ENCODE peak calls at places on chromosomes 6 and 20, in seven cellular contexts. One of them, this sample, is unnamed.
A peak's percentile ranks its signal among the peaks of the same experiment; 100 is the strongest.

GRCh38 chr6:4794140-4794707 is 18.0 kb downstream of the CDYL start:
- DNase-seq in natural killer cell: no peak
- DNase-seq in breast epithelium: no peak
- DNase-seq in progenitor cell of endocrine pancreas: no peak
- DNase-seq in heart left ventricle: peak; percentile 45
- DNase-seq in hepatocyte: peak; percentile 30
- DNase-seq in WTC11: no peak
- DNase-seq in this sample: no peak

GRCh38 chr6:106830930-106831329 is 143.6 kb downstream of the CD24 start:
- DNase-seq in progenitor cell of endocrine pancreas: no peak
- DNase-seq in breast epithelium: no peak
- DNase-seq in hepatocyte: no peak
- DNase-seq in natural killer cell: no peak
- DNase-seq in WTC11: no peak
- DNase-seq in heart left ventricle: no peak
- DNase-seq in this sample: no peak

GRCh38 chr20:45300961-45301360 is 5.7 kb upstream of the RBPJL start:
- DNase-seq in progenitor cell of endocrine pancreas: peak; percentile 43
- DNase-seq in WTC11: peak; percentile 82
- DNase-seq in heart left ventricle: no peak
- DNase-seq in breast epithelium: no peak
- DNase-seq in hepatocyte: no peak
- DNase-seq in natural killer cell: no peak
- DNase-seq in this sample: no peak

GRCh38 chr6:4624726-4625125 is 151.5 kb upstream of the CDYL start:
- DNase-seq in breast epithelium: no peak
- DNase-seq in WTC11: no peak
- DNase-seq in heart left ventricle: no peak
- DNase-seq in natural killer cell: no peak
- DNase-seq in hepatocyte: no peak
- DNase-seq in progenitor cell of endocrine pancreas: no peak
- DNase-seq in this sample: no peak

GRCh38 chr20:26167499-26167898 is 470.8 kb upstream of the ZNF337 start:
- DNase-seq in WTC11: no peak
- DNase-seq in progenitor cell of endocrine pancreas: no peak
- DNase-seq in heart left ventricle: no peak
- DNase-seq in natural killer cell: no peak
- DNase-seq in hepatocyte: no peak
- DNase-seq in breast epithelium: no peak
- DNase-seq in this sample: no peak

GRCh38 chr20:63958471-63958870 is 2.3 kb upstream of the UCKL1 start:
- DNase-seq in WTC11: no peak
- DNase-seq in hepatocyte: no peak
- DNase-seq in heart left ventricle: no peak
- DNase-seq in progenitor cell of endocrine pancreas: no peak
- DNase-seq in natural killer cell: no peak
- DNase-seq in breast epithelium: no peak
- DNase-seq in this sample: no peak

GRCh38 chr6:157987788-157988699 is 6.4 kb downstream of the SYNJ2 start:
- DNase-seq in heart left ventricle: no peak
- DNase-seq in progenitor cell of endocrine pancreas: no peak
- DNase-seq in natural killer cell: no peak
- DNase-seq in breast epithelium: no peak
- DNase-seq in hepatocyte: no peak
- DNase-seq in WTC11: no peak
- DNase-seq in this sample: peak; percentile 41

GRCh38 chr6:137625808-137626207 is 131.6 kb upstream of the OLIG3 start:
- DNase-seq in heart left ventricle: no peak
- DNase-seq in progenitor cell of endocrine pancreas: no peak
- DNase-seq in breast epithelium: no peak
- DNase-seq in WTC11: no peak
- DNase-seq in natural killer cell: no peak
- DNase-seq in hepatocyte: no peak
- DNase-seq in this sample: no peak

GRCh38 chr6:6283747-6284146 is 36.7 kb downstream of the F13A1 start:
- DNase-seq in WTC11: no peak
- DNase-seq in progenitor cell of endocrine pancreas: no peak
- DNase-seq in heart left ventricle: no peak
- DNase-seq in breast epithelium: no peak
- DNase-seq in hepatocyte: no peak
- DNase-seq in natural killer cell: no peak
- DNase-seq in this sample: no peak

DNA sequence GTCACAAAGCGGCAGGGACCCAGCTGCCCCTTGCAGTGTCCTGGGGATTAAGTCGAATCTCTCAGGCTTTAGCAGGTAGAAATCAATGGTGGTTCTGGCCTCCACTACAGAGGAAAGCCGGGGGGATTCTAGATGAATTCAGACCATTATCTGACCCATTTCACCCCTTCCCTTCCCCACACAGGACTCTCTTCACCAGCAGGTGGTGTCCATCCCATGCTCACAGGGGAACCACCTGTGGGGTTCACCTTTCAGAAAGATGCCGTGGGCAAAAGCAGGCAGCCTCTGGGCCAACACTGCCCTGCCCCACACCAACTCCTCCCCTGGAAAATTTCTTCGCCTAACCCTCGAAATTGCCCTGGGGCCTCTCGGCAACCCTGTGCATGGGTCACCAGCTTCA is 123.8 kb upstream of the GGTLC1 start:
- DNase-seq in progenitor cell of endocrine pancreas: no peak
- DNase-seq in WTC11: no peak
- DNase-seq in heart left ventricle: no peak
- DNase-seq in breast epithelium: no peak
- DNase-seq in hepatocyte: no peak
- DNase-seq in natural killer cell: no peak
- DNase-seq in this sample: no peak
- TF ChIP-seq CTCF in progenitor cell of endocrine pancreas: no peak
- TF ChIP-seq CTCF in WTC11: no peak
- TF ChIP-seq CTCF in heart left ventricle: no peak
- TF ChIP-seq CTCF in breast epithelium: no peak
- TF ChIP-seq CTCF in hepatocyte: no peak
- TF ChIP-seq CTCF in natural killer cell: no peak
- TF ChIP-seq CTCF in this sample: no peak

GRCh38 chr6:33049323-33049722 is 24.1 kb downstream of the HLA-DPA1 start:
- DNase-seq in natural killer cell: no peak
- DNase-seq in progenitor cell of endocrine pancreas: no peak
- DNase-seq in hepatocyte: no peak
- DNase-seq in heart left ventricle: no peak
- DNase-seq in WTC11: no peak
- DNase-seq in breast epithelium: no peak
- DNase-seq in this sample: no peak
- TF ChIP-seq CTCF in natural killer cell: no peak
- TF ChIP-seq CTCF in progenitor cell of endocrine pancreas: peak; percentile 40
- TF ChIP-seq CTCF in hepatocyte: peak; percentile 17
- TF ChIP-seq CTCF in heart left ventricle: peak; percentile 27
- TF ChIP-seq CTCF in WTC11: peak; percentile 26
- TF ChIP-seq CTCF in breast epithelium: no peak
- TF ChIP-seq CTCF in this sample: no peak

DNA sequence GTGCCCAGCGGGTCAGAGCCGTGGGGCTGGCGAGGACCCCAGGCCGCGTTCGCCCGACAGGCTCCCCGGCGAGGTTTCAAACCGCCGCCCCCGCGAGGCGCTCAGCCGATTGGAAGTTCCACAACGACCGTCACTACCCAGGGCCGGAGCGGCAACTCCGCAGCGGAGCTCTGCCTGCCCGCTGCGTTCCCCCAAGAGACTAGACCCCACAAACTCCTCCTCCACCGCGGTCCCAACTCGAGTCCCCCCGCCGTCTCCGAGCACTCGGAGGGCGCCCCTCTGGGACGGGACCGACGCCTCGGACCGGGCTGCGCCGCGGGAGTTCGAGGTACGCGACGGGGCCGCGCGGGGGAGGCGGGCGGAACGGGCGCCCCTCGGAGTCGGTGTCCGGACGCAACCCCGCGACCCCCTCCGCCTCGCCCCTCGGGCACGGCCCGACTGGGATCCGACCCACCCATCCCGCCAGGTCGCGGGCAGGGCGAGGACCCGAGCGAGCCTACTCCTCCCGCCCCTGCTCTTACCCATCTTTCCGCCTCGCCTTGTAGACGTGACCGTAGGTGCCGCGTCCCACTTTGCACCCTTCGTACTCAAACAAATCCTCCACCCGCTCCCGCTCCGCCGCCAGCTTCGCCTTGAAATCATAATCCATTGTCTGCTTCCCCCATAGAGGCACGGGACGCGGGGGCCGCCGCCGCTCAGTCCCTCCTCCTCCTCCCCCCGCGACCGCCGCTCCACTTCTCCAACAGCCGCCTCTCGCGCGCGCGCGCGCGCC is 595 bp downstream of the CDK19 start:
- DNase-seq in breast epithelium: peak; percentile 24
- DNase-seq in WTC11: peak; percentile 58
- DNase-seq in heart left ventricle: peak; percentile 53
- DNase-seq in progenitor cell of endocrine pancreas: peak; percentile 40
- DNase-seq in hepatocyte: peak; percentile 78
- DNase-seq in natural killer cell: peak; percentile 68
- DNase-seq in this sample: peak; percentile 57
- TF ChIP-seq CTCF in breast epithelium: no peak
- TF ChIP-seq CTCF in WTC11: no peak
- TF ChIP-seq CTCF in heart left ventricle: no peak
- TF ChIP-seq CTCF in progenitor cell of endocrine pancreas: no peak
- TF ChIP-seq CTCF in hepatocyte: no peak
- TF ChIP-seq CTCF in natural killer cell: no peak
- TF ChIP-seq CTCF in this sample: no peak

GRCh38 chr6:161748535-161749386 is 474.9 kb upstream of the AGPAT4 start:
- DNase-seq in hepatocyte: peak; percentile 56
- DNase-seq in WTC11: peak; percentile 87
- DNase-seq in natural killer cell: no peak
- DNase-seq in heart left ventricle: peak; percentile 31
- DNase-seq in breast epithelium: no peak
- DNase-seq in progenitor cell of endocrine pancreas: peak; percentile 62
- DNase-seq in this sample: no peak
- TF ChIP-seq CTCF in hepatocyte: peak; percentile 59
- TF ChIP-seq CTCF in WTC11: peak; percentile 72
- TF ChIP-seq CTCF in natural killer cell: no peak
- TF ChIP-seq CTCF in heart left ventricle: peak; percentile 38
- TF ChIP-seq CTCF in breast epithelium: no peak
- TF ChIP-seq CTCF in progenitor cell of endocrine pancreas: peak; percentile 78
- TF ChIP-seq CTCF in this sample: peak; percentile 37

GRCh38 chr20:43571310-43571709 is 12.5 kb downstream of the SGK2 start:
- DNase-seq in progenitor cell of endocrine pancreas: no peak
- DNase-seq in hepatocyte: no peak
- DNase-seq in heart left ventricle: no peak
- DNase-seq in natural killer cell: no peak
- DNase-seq in WTC11: no peak
- DNase-seq in breast epithelium: no peak
- DNase-seq in this sample: no peak
- TF ChIP-seq CTCF in progenitor cell of endocrine pancreas: no peak
- TF ChIP-seq CTCF in hepatocyte: no peak
- TF ChIP-seq CTCF in heart left ventricle: no peak
- TF ChIP-seq CTCF in natural killer cell: no peak
- TF ChIP-seq CTCF in WTC11: no peak
- TF ChIP-seq CTCF in breast epithelium: no peak
- TF ChIP-seq CTCF in this sample: no peak

GRCh38 chr20:12012241-12013222 is 94.8 kb downstream of the BTBD3 start:
- DNase-seq in natural killer cell: no peak
- DNase-seq in breast epithelium: no peak
- DNase-seq in hepatocyte: peak; percentile 55
- DNase-seq in heart left ventricle: no peak
- DNase-seq in WTC11: peak; percentile 65
- DNase-seq in progenitor cell of endocrine pancreas: no peak
- DNase-seq in this sample: no peak
- TF ChIP-seq CTCF in natural killer cell: peak; percentile 45
- TF ChIP-seq CTCF in breast epithelium: peak; percentile 42
- TF ChIP-seq CTCF in hepatocyte: peak; percentile 59
- TF ChIP-seq CTCF in heart left ventricle: peak; percentile 77
- TF ChIP-seq CTCF in WTC11: peak; percentile 92
- TF ChIP-seq CTCF in progenitor cell of endocrine pancreas: peak; percentile 64
- TF ChIP-seq CTCF in this sample: peak; percentile 100

DNA sequence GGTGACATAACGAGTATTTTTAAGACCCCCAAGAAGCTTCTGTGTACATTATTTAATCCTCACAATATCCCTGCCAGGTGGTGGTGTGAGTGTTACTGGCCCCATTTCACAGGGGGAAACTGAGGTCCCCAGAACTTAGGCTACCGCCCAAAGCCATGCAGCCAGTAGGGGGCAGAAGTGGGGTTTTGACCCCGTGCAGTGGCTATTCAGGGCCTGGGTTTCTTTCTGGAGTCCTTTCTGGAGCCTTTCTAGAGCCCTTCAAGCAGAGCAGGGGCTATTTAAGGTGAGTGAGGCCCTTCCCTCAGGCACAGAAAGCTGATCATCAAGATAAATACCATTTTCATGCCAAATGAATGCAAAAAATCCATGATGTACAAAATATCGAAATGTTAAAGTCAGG is 59.0 kb downstream of the CTCFL start:
- DNase-seq in natural killer cell: no peak
- DNase-seq in heart left ventricle: no peak
- DNase-seq in hepatocyte: no peak
- DNase-seq in WTC11: no peak
- DNase-seq in breast epithelium: no peak
- DNase-seq in progenitor cell of endocrine pancreas: no peak
- DNase-seq in this sample: no peak
- TF ChIP-seq CTCF in natural killer cell: no peak
- TF ChIP-seq CTCF in heart left ventricle: peak; percentile 8
- TF ChIP-seq CTCF in hepatocyte: no peak
- TF ChIP-seq CTCF in WTC11: peak; percentile 34
- TF ChIP-seq CTCF in breast epithelium: no peak
- TF ChIP-seq CTCF in progenitor cell of endocrine pancreas: no peak
- TF ChIP-seq CTCF in this sample: no peak